ENCODE peak calls at places on chromosomes 2 and 18, in seven cellular contexts. P is prostate gland, X is HepG2, I is K562, J is spleen, N is GM12878, S is breast epithelium. G is an unnamed sample. For H3K9me3 and H3K4me1, the result is how much of the 10 kb centered on the place peaks cover.

GRCh38 chr18:77622009-77622692 is 372.5 kb downstream of the GALR1 start:
- DNase-seq in P (no peak), X (no peak), I (no peak), J (no peak), N (no peak), S (no peak), G (no peak)

GRCh38 chr2:163558286-163559009 is 177.4 kb downstream of the FIGN start:
- DNase-seq in P (no peak), X (no peak), I (no peak), J (no peak), N (no peak), S (no peak), G (no peak)

GRCh38 chr18:79603321-79604204 is 76.0 kb upstream of the CTDP1 start:
- DNase-seq in P (no peak), X (no peak), I (no peak), J (peak), N (no peak), S (no peak), G (peak)

GRCh38 chr18:51952844-51953243 is 387.2 kb upstream of the DCC start:
- DNase-seq in P (no peak), X (no peak), I (no peak), J (no peak), N (no peak), S (no peak), G (no peak)

GRCh38 chr2:8189316-8189715 is 492.5 kb upstream of the ID2 start:
- DNase-seq in P (no peak), X (no peak), I (no peak), J (no peak), N (no peak), S (no peak), G (no peak)

GRCh38 chr2:9699139-9699823 is 68.5 kb upstream of the YWHAQ start:
- DNase-seq in P (no peak), X (no peak), I (peak), J (no peak), N (no peak), S (no peak), G (peak)

GRCh38 chr2:122221665-122222064 is 466.2 kb downstream of the TSN start:
- DNase-seq in P (no peak), X (no peak), I (no peak), J (no peak), N (no peak), S (no peak), G (no peak)

GRCh38 chr2:81276595-81276994 is 972.0 kb upstream of the LRRTM1 start:
- DNase-seq in P (no peak), X (no peak), I (no peak), J (no peak), N (no peak), S (no peak), G (no peak)

GRCh38 chr2:176545627-176546026 is 276.4 kb downstream of the MTX2 start:
- DNase-seq in P (no peak), X (no peak), I (no peak), J (no peak), N (no peak), S (no peak), G (no peak)

GRCh38 chr18:36829362-36830140 is 624 bp downstream of the KIAA1328 start:
- DNase-seq in P (no peak), X (peak), I (no peak), J (no peak), N (no peak), S (no peak), G (peak)

DNA sequence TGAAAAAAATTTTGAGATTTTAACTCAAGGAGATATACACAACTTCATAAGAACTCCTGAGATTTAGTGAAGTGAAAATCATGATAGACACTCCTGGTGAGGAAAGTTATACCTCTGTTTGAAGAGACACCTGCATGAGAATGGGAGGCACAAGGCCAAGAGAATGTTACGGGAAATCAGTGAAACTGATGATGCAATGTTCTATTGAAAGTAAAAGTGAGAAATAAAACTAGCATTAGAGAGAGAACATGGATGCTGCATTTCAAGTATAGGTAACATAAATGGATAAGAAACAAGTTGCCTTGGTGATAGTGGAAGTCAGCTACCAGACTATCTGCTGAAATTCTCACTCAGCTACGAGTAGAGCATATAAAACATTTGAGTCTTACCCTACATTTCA is 562.1 kb upstream of the FANCL start:
- DNase-seq in P (no peak), X (no peak), I (no peak), J (no peak), N (no peak), S (no peak), G (no peak)
- H3K9me3 ChIP-seq in P (under half), X (under half), I (under half), J (under half), N (under half), S (under half), G (under half)

GRCh38 chr2:106294182-106294581 is 100.1 kb upstream of the UXS1 start:
- DNase-seq in P (no peak), X (no peak), I (no peak), J (no peak), N (no peak), S (no peak), G (no peak)

GRCh38 chr2:106293379-106293778 is 99.3 kb upstream of the UXS1 start:
- DNase-seq in P (no peak), X (no peak), I (no peak), J (no peak), N (no peak), S (no peak), G (no peak)

GRCh38 chr2:106296182-106296815 is 102.2 kb upstream of the UXS1 start:
- DNase-seq in P (no peak), X (no peak), I (no peak), J (no peak), N (no peak), S (no peak), G (no peak)

GRCh38 chr2:106288873-106289272 is 94.8 kb upstream of the UXS1 start:
- DNase-seq in P (no peak), X (no peak), I (no peak), J (no peak), N (no peak), S (no peak), G (no peak)

GRCh38 chr2:106292627-106293026 is 98.5 kb upstream of the UXS1 start:
- DNase-seq in P (no peak), X (no peak), I (no peak), J (no peak), N (no peak), S (no peak), G (no peak)
- TF ChIP-seq POLR2AphosphoS5 in P (no peak), X (no peak), I (no peak), J (no peak), N (no peak), S (no peak), G (no peak)

GRCh38 chr2:105794926-105795574 is 50.3 kb downstream of the NCK2 start:
- DNase-seq in P (no peak), X (no peak), I (no peak), J (no peak), N (no peak), S (no peak), G (no peak)
- H3K4me1 ChIP-seq in P (under half), X (under half), I (under half), J (half or more), N (half or more), S (under half), G (under half)

DNA sequence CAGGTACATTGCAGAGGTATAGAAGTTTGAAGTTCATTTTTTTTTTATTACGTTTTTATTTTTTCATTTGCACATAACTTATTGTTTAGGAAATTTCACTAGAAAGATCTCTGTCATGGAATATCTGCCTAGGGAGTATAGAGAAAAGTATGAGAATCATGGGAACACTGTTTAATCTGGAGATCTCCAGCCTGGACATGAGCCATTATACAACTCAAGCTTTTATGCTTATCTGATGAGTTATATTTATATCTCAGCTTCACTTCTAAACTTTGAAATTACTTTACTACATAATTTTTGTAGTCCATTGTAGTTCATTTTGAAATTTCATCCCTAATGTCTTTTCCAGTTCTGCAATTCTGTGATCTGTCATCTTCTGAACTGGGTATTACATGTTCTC is 515.6 kb downstream of the ERBB4 start:
- DNase-seq in P (no peak), X (no peak), I (no peak), J (no peak), N (no peak), S (no peak), G (no peak)
- H3K9me3 ChIP-seq in P (under half), X (under half), I (under half), J (under half), N (under half), S (under half), G (under half)

G was measured in sigmoid colon.